ENCODE peak calls at places on chromosomes 1 and 21, in five cellular contexts. V is thoracic aorta, F is lower lobe of right lung, T is astrocyte of the hippocampus, W is NCI-H524. J is an unnamed sample.

GRCh38 chr1:21574464-21575151 is 65.4 kb downstream of the ALPL start:
- DNase-seq in V (no peak), F (peak), T (peak), W (no peak), J (peak)

GRCh38 chr1:220353229-220354012 is 81.2 kb upstream of the RAB3GAP2 start:
- DNase-seq in V (no peak), F (no peak), T (no peak), W (no peak), J (no peak)

GRCh38 chr1:198499588-198499987 is 40.9 kb downstream of the ATP6V1G3 start:
- DNase-seq in V (no peak), F (no peak), T (peak), W (no peak), J (no peak)

GRCh38 chr1:153203130-153203529 is at the start of gene LELP1:
- DNase-seq in V (no peak), F (no peak), T (no peak), W (no peak), J (no peak)

GRCh38 chr1:216688127-216688657 is 35.0 kb downstream of the ESRRG start:
- DNase-seq in V (no peak), F (no peak), T (no peak), W (peak), J (no peak)

GRCh38 chr21:45970674-45971486 is 10.7 kb upstream of the COL6A1 start:
- DNase-seq in V (no peak), F (no peak), T (peak), W (peak), J (peak)

GRCh38 chr1:15051898-15052528 is 101.5 kb upstream of the TMEM51 start:
- DNase-seq in V (no peak), F (no peak), T (no peak), W (no peak), J (no peak)

GRCh38 chr1:20366766-20367602 is 76.3 kb downstream of the VWA5B1 start:
- DNase-seq in V (no peak), F (no peak), T (peak), W (peak), J (peak)

GRCh38 chr1:204692852-204693356 is 7.4 kb upstream of the LRRN2 start:
- DNase-seq in V (no peak), F (no peak), T (no peak), W (no peak), J (no peak)

GRCh38 chr1:177021741-177022140 is 142.8 kb downstream of the ASTN1 start:
- DNase-seq in V (no peak), F (no peak), T (no peak), W (peak), J (no peak)

GRCh38 chr1:1020415-1021009 is 592 bp downstream of the AGRN start:
- DNase-seq in V (no peak), F (no peak), T (peak), W (no peak), J (no peak)

J was measured in left ventricle myocardium superior.